ENCODE peak calls at places on chromosomes 3 and 15, in four cellular contexts. Y is GM12892, V is transverse colon, Z is spleen. E is an unnamed sample.

GRCh38 chr3:15796771-15797599 is 794 bp downstream of the ANKRD28 start:
- DNase-seq in Z (no peak), Y (no peak), V (no peak), E (no peak)

GRCh38 chr15:77838061-77838460 is 205.3 kb upstream of the LINGO1 start:
- DNase-seq in Y (no peak), V (no peak), Z (peak), E (no peak)

GRCh38 chr15:49370782-49371181 is 52.3 kb upstream of the FGF7 start:
- DNase-seq in Y (no peak), V (no peak), Z (no peak), E (no peak)

GRCh38 chr15:85689729-85690128 is 105.0 kb downstream of the KLHL25 start:
- DNase-seq in Z (peak), Y (no peak), V (peak), E (no peak)

GRCh38 chr3:73813291-73813977 is 188.7 kb upstream of the PDZRN3 start:
- DNase-seq in Z (no peak), V (no peak), Y (no peak), E (no peak)

GRCh38 chr3:126040386-126040785 is 43.5 kb downstream of the SLC41A3 start:
- DNase-seq in Y (no peak), V (no peak), Z (no peak), E (no peak)

GRCh38 chr3:155232605-155233004 is 60.9 kb downstream of the STRIT1 start:
- DNase-seq in Z (no peak), Y (no peak), V (peak), E (peak)

GRCh38 chr3:44890852-44891251 is 16.4 kb downstream of the TGM4 start:
- DNase-seq in V (no peak), Z (no peak), Y (no peak), E (no peak)

GRCh38 chr3:159157275-159157674 is 355.4 kb downstream of the MFSD1 start:
- DNase-seq in Z (no peak), Y (no peak), V (no peak), E (no peak)

GRCh38 chr15:77620297-77620696 is 12.4 kb downstream of the LINGO1 start:
- DNase-seq in Z (no peak), Y (no peak), V (no peak), E (no peak)

GRCh38 chr15:77864211-77865105 is 213.1 kb downstream of the TBC1D2B start:
- DNase-seq in Y (no peak), V (peak), Z (peak), E (peak)

GRCh38 chr3:32816439-32817194 is 1.2 kb upstream of the TRIM71 start:
- DNase-seq in V (no peak), Z (peak), Y (peak), E (peak)

GRCh38 chr15:70111203-70112017 is 13.7 kb upstream of the TLE3 start:
- DNase-seq in Z (no peak), Y (no peak), V (peak), E (no peak)
- TF ChIP-seq POLR2AphosphoS5 in Z (no peak), Y (no peak), V (peak), E (no peak)

DNA sequence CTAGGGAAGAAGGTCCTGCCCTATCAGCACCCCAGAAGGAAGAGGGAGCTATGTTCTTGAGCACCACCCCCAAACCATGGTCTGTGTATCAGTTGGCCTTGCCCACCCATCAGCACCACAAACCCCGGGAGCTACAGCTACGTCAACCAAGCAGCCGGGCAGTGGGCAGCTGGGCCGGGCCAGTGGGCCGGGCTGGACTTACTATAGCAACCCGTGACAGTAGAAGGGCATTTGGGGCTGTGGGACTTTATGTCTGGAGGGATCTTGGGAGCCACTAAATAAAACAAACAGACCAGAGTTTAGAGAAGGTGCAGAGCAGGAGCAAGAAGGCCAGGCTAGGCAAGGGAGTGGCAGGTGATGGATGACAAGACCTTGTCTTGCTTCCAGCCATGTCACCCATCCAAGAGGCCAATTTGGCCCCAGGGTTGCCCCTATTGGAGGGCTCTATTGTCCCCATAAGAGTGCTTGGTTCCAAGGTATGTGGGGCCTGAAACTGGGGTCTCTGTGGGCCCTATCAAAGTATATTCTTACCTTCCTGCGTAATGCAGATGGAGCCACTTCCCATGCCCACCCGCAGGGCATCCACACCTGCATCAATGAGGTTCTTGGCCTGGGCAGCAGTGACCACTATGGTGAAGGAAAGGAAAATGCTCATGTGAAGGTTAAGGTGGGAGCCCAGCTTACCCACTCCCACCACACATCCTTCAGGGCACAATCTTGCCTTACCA is 3.2 kb downstream of the IMPDH2 start:
- DNase-seq in V (no peak), Z (no peak), Y (no peak), E (no peak)
- TF ChIP-seq POLR2AphosphoS5 in V (no peak), Z (no peak), Y (no peak), E (no peak)

DNA sequence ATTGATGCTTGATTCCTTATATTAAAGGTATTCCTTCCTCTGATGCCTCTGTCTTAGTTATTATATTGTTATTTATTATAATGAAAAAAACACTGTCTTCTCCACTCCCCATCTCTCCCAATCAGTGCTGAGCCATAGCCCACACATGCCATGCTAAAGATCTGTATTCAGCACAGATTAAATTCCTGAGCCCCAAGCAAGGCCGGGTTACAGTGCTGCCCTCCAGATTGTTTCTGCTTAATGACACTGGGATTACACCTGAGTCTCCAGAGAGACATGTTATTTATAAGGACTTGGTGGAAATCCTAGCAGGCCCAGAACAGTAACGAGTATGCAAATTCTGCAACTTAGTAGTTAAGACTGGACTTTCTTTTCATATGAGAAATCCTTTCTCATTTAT is 305.9 kb upstream of the UMPS start:
- DNase-seq in Z (no peak), Y (no peak), V (no peak), E (no peak)
- TF ChIP-seq POLR2AphosphoS5 in Z (no peak), Y (no peak), V (no peak), E (no peak)

GRCh38 chr3:157100079-157100477 is 59.9 kb downstream of the CCNL1 start:
- DNase-seq in V (no peak), Z (no peak), Y (no peak), E (no peak)

GRCh38 chr3:157097198-157097597 is 62.7 kb downstream of the CCNL1 start:
- DNase-seq in Z (no peak), Y (no peak), V (no peak), E (no peak)

GRCh38 chr3:157098823-157099185 is 61.1 kb downstream of the CCNL1 start:
- DNase-seq in Y (no peak), V (no peak), Z (no peak), E (no peak)

GRCh38 chr3:157099337-157100078 is 60.4 kb downstream of the CCNL1 start:
- DNase-seq in Z (no peak), V (no peak), Y (no peak), E (no peak)

GRCh38 chr3:157098121-157098822 is 61.7 kb downstream of the CCNL1 start:
- DNase-seq in Z (no peak), Y (no peak), V (no peak), E (no peak)
- TF ChIP-seq POLR2AphosphoS5 in Z (no peak), Y (no peak), V (no peak), E (no peak)

GRCh38 chr3:98887684-98888083 is 13.8 kb downstream of the DCBLD2 start:
- DNase-seq in Y (no peak), Z (no peak), V (no peak), E (no peak)

GRCh38 chr3:98886525-98886924 is 15.0 kb downstream of the DCBLD2 start:
- DNase-seq in V (no peak), Y (no peak), Z (no peak), E (no peak)

GRCh38 chr3:98890181-98890882 is 11.2 kb downstream of the DCBLD2 start:
- DNase-seq in Z (no peak), V (no peak), Y (no peak), E (no peak)

GRCh38 chr3:98884675-98885371 is 16.7 kb downstream of the DCBLD2 start:
- DNase-seq in Z (no peak), V (no peak), Y (no peak), E (no peak)

DNA sequence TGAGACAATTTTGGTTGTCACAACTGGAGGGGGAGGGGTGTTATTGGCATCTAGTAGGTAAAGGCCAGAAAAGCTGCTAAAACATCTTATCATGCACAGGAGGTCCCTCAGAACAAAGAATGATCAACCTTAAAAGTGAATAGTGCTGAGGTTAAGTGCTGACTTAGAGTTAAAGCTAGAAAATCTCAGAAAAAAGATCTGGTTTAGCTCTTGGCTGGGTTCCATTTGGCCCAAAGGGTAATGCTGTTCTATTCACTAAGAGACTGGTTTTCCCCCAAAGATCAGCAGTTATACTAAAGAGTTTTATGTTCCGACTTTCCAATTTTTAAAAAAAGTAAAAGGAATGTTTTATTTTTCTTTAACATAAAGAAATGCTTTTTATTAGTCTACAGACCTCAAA is 15.6 kb downstream of the DCBLD2 start:
- DNase-seq in Y (no peak), Z (no peak), V (no peak), E (no peak)
- TF ChIP-seq POLR2AphosphoS5 in Y (no peak), Z (no peak), V (no peak), E (no peak)

DNA sequence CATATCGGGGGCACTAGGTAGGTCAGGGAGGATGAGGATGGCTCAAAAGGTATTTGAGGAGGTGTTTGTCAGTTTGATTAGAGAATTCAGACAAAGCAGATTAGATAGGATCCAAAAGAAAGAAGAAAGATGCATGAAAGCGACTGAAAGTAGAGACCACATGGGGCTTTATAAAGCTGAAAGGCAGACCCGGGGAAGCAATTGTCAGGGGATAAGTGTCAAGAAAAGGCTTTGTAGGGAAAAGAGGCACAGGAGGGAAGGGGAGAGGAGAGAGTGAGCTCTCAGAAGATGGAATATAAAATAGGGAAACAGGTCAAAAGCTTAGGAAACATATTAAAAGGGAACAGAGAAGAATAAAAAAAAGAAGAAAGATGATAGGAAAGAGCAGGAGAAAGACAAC is 308.2 kb upstream of the RORA start:
- DNase-seq in Z (no peak), V (no peak), Y (no peak), E (no peak)
- TF ChIP-seq POLR2AphosphoS5 in Z (no peak), V (no peak), Y (no peak), E (no peak)

GRCh38 chr15:71600237-71600636 is 210.1 kb upstream of the NR2E3 start:
- DNase-seq in V (no peak), Z (no peak), Y (no peak), E (no peak)

GRCh38 chr15:71595846-71596553 is 214.4 kb upstream of the NR2E3 start:
- DNase-seq in V (no peak), Y (no peak), Z (no peak), E (no peak)

GRCh38 chr15:71599404-71600225 is 210.7 kb upstream of the NR2E3 start:
- DNase-seq in Y (no peak), Z (no peak), V (no peak), E (no peak)

GRCh38 chr15:71598741-71599140 is 211.6 kb upstream of the NR2E3 start:
- DNase-seq in Z (no peak), Y (no peak), V (no peak), E (no peak)

GRCh38 chr15:71596672-71597071 is 213.7 kb upstream of the NR2E3 start:
- DNase-seq in Y (no peak), V (peak), Z (no peak), E (no peak)
- TF ChIP-seq POLR2AphosphoS5 in Y (no peak), V (no peak), Z (no peak), E (no peak)

DNA sequence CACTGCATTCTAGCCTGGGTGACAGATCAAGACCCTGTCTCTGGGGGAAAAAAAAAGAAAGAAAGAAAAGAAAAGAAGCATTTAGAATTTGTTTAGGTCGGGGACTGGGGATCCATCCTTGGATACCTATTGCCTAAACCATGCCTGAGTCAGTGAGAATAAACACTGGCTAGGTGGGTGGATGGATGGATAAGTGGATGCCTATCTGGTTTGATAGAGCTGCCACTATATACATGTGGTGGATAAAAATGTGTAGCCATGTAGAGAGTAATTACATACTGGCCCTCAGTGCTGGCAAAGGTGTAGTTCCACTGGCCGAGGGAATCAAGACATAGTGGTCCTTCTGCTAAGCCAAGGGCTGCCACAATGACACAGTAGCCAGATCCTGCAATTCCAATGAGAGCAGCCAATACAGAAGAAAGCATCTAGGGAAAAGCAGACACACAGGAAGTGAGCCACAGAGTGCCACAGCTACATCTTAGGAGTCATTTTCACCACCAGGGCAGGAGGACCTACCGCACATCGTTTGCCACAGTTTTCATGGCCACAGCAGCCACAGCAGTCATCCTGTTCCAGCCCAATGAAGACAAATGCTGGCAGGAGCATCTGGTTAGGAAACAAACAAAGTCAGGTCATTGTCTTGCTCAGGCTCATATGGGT is 2.2 kb downstream of the TM4SF1 start:
- DNase-seq in V (no peak), Y (no peak), Z (no peak), E (no peak)
- TF ChIP-seq POLR2AphosphoS5 in V (no peak), Y (no peak), Z (peak), E (no peak)